ENCODE peak calls at places on chromosomes 3 and 15, in ten cellular contexts. Z is NCI-H2081; S is NCI-H1694 treated with DMSO at 0.1 percent for 48 hours; W is AG09319; D is heart right ventricle; I is NCI-H1436; E is stimulated activated CD4-positive, alpha-beta T cell treated with anti-CD3 and anti-CD28 coated beads, TNF-alpha, amount 100 ng/mL, for 1 hour; G is CD4-positive, alpha-beta T cell; Q is B cell; T is Right ventricle myocardium superior. A is an unnamed sample.
A peak's percentile ranks its signal among the peaks of the same experiment; 100 is the strongest.

GRCh38 chr3:35832140-35832571 is 192.8 kb downstream of the ARPP21 start:
- DNase-seq in Z (no peak), S (no peak), W (no peak), D (no peak), I (no peak), E (no peak), G (no peak), Q (no peak), T (no peak), A (no peak)

GRCh38 chr15:60095711-60096110 is 91.6 kb downstream of the FOXB1 start:
- DNase-seq in Z (no peak), S (no peak), W (no peak), D (no peak), I (no peak), E (no peak), G (no peak), Q (no peak), T (no peak), A (no peak)

GRCh38 chr15:45549831-45550230 is 27.3 kb upstream of the SLC30A4 start:
- DNase-seq in Z (no peak), S (no peak), W (no peak), D (no peak), I (no peak), E (no peak), G (no peak), Q (no peak), T (no peak), A (no peak)

GRCh38 chr3:12898290-12898979 is 57.1 kb upstream of the RPL32 start:
- DNase-seq in Z (no peak), S (no peak), W (no peak), D (no peak), I (no peak), E (no peak), G (no peak), Q (no peak), T (peak; percentile 27), A (no peak)

GRCh38 chr15:27808182-27808581 is 290.9 kb downstream of the OCA2 start:
- DNase-seq in Z (no peak), S (no peak), W (no peak), D (no peak), I (no peak), E (no peak), G (no peak), Q (no peak), T (no peak), A (no peak)

GRCh38 chr3:126527455-126528211 is 3.7 kb downstream of the CHST13 start:
- DNase-seq in Z (no peak), S (no peak), W (no peak), D (no peak), I (no peak), E (no peak), G (no peak), Q (no peak), T (peak; percentile 37), A (peak; percentile 58)

GRCh38 chr15:43516801-43517353 is 531 bp upstream of the MAP1A start:
- DNase-seq in Z (no peak), S (no peak), W (no peak), D (no peak), I (no peak), E (no peak), G (no peak), Q (no peak), T (no peak), A (no peak)

GRCh38 chr3:195568630-195569029 is 15.1 kb downstream of the APOD start:
- DNase-seq in Z (no peak), S (no peak), W (no peak), D (no peak), I (no peak), E (no peak), G (no peak), Q (no peak), T (no peak), A (no peak)

GRCh38 chr3:25137606-25138005 is 290.5 kb upstream of the RARB start:
- DNase-seq in Z (no peak), S (no peak), W (no peak), D (no peak), I (no peak), E (no peak), G (no peak), Q (no peak), T (no peak), A (no peak)

GRCh38 chr3:11810276-11810675 is 36.4 kb downstream of the TAMM41 start:
- DNase-seq in Z (no peak), S (no peak), W (peak; percentile 65), D (no peak), I (no peak), E (no peak), G (no peak), Q (no peak), T (no peak), A (no peak)

A was measured in posterior vena cava.